ENCODE peak calls at places on chromosomes 3 and 15, in six cellular contexts. Q, L, Z, N, E and X are unnamed samples.

GRCh38 chr3:32276279-32276841 is 37.9 kb downstream of the CMTM8 start:
- DNase-seq in L (no peak), E (peak; percentile 67), N (no peak), Q (no peak), Z (no peak), X (no peak)

GRCh38 chr3:105187340-105187739 is 179.4 kb upstream of the ALCAM start:
- DNase-seq in E (no peak), N (no peak), L (no peak), Z (no peak), Q (no peak), X (no peak)

GRCh38 chr3:42526616-42527367 is 24.3 kb downstream of the VIPR1 start:
- DNase-seq in N (no peak), Q (peak; percentile 56), E (no peak), L (no peak), Z (peak; percentile 50), X (no peak)

GRCh38 chr3:18902081-18902793 is 246.1 kb upstream of the KCNH8 start:
- DNase-seq in N (no peak), L (no peak), E (no peak), Q (no peak), Z (no peak), X (no peak)

GRCh38 chr3:174710622-174711021 is 148.5 kb upstream of the NAALADL2 start:
- DNase-seq in N (no peak), E (no peak), Q (no peak), Z (no peak), L (no peak), X (no peak)

GRCh38 chr3:134345202-134345601 is 29.0 kb downstream of the AMOTL2 start:
- DNase-seq in N (no peak), L (no peak), Q (no peak), Z (no peak), E (no peak), X (no peak)

GRCh38 chr3:158768881-158769518 is 32.9 kb upstream of the MFSD1 start:
- DNase-seq in E (peak; percentile 90), Z (no peak), L (no peak), Q (no peak), N (no peak), X (no peak)

GRCh38 chr15:90482124-90483011 is 47.4 kb upstream of the CRTC3 start:
- DNase-seq in N (no peak), Z (no peak), E (peak; percentile 80), Q (peak; percentile 48), L (no peak), X (no peak)

GRCh38 chr3:174377684-174378083 is 481.4 kb upstream of the NAALADL2 start:
- DNase-seq in L (no peak), N (no peak), E (no peak), Q (no peak), Z (no peak), X (no peak)

GRCh38 chr15:40276927-40277326 is 5.9 kb downstream of the ANKRD63 start:
- DNase-seq in E (peak; percentile 56), L (no peak), N (no peak), Z (no peak), Q (no peak), X (no peak)

GRCh38 chr15:40697916-40698315 is 2.9 kb downstream of the RAD51 start:
- DNase-seq in E (no peak), Z (no peak), Q (no peak), N (no peak), L (no peak), X (no peak)

GRCh38 chr3:22887664-22888291 is 315.3 kb upstream of the UBE2E2 start:
- DNase-seq in Q (no peak), N (no peak), L (no peak), Z (no peak), E (no peak), X (no peak)

GRCh38 chr15:95551580-95551979 is 778.9 kb upstream of the NR2F2 start:
- DNase-seq in Z (no peak), L (no peak), E (no peak), Q (no peak), N (no peak), X (no peak)

GRCh38 chr15:69713726-69714559 is 261.3 kb downstream of the RPLP1 start:
- DNase-seq in Z (peak; percentile 51), Q (no peak), N (peak; percentile 88), L (no peak), E (no peak), X (peak; percentile 41)
- TF ChIP-seq POLR2AphosphoS5 in Z (peak; percentile 39), Q (no peak), N (no peak), L (no peak), E (no peak), X (peak; percentile 64)

GRCh38 chr3:33717616-33717865 is 513 bp downstream of the CLASP2 start:
- DNase-seq in L (no peak), Z (peak; percentile 49), E (no peak), Q (peak; percentile 82), N (no peak), X (no peak)

GRCh38 chr3:33722186-33722585 is 4.1 kb upstream of the CLASP2 start:
- DNase-seq in Q (no peak), L (no peak), N (no peak), Z (no peak), E (no peak), X (no peak)

GRCh38 chr3:33718595-33718907 is 497 bp upstream of the CLASP2 start:
- DNase-seq in Q (no peak), Z (no peak), L (no peak), E (no peak), N (no peak), X (no peak)

GRCh38 chr3:33716227-33716626 is 1.8 kb downstream of the CLASP2 start:
- DNase-seq in Z (no peak), E (no peak), Q (peak; percentile 30), L (no peak), N (no peak), X (no peak)

GRCh38 chr3:33717866-33718594 is at the start of gene CLASP2:
- DNase-seq in N (peak; percentile 42), Z (peak; percentile 72), Q (peak; percentile 94), L (peak; percentile 76), E (peak; percentile 76), X (peak; percentile 76)
- TF ChIP-seq POLR2A in N (peak; percentile 89), Z (peak; percentile 77), Q (peak; percentile 93), L (peak; percentile 84), E (peak; percentile 69), X (peak; percentile 81)

DNA sequence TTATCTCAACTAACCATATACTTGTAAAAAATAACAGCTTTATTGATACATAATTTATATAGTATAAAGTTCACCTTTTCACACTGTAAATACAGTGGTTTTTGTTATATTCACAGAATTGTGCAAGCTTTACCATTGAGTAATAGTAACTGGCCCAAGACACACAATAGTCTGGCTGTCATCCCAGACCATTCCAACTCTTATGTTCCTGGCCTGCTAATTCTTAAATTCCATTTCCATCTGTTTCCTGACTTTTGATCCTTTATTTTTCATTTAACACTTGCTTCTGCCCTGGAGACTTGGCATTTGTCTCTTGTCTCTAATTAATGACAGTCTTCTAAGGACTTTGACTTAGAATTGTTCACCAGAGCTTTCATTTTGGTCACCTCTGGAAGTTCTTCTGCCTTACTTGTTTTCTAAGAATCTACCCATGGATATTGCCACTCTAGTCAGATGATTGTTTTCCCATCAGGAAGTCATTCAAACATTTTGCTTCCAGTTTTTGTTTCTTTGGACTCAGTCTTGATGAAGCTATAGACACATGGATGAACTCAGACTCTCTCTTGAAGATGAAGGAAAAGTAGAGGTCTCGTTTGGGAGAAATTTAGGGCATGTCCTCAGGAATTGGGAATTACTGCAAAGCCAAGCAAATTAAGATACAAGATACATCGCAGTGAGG is 27.2 kb upstream of the PLSCR4 start:
- DNase-seq in N (no peak), E (peak; percentile 4), Q (no peak), Z (no peak), L (no peak), X (no peak)
- TF ChIP-seq TAF1 in N (no peak), E (no peak), Q (no peak), Z (no peak), L (no peak), X (no peak)

GRCh38 chr3:197590313-197590962 is 34.7 kb upstream of the BDH1 start:
- DNase-seq in Z (no peak), Q (no peak), E (peak; percentile 97), N (no peak), L (no peak), X (no peak)
- TF ChIP-seq POLR2AphosphoS5 in Z (no peak), Q (no peak), E (peak; percentile 72), N (no peak), L (no peak), X (no peak)

GRCh38 chr3:10011644-10012043 is 14.6 kb upstream of the FANCD2 start:
- DNase-seq in N (no peak), Z (no peak), L (no peak), Q (no peak), E (no peak), X (no peak)

GRCh38 chr3:10017636-10018292 is 8.5 kb upstream of the FANCD2 start:
- DNase-seq in E (no peak), Q (no peak), N (no peak), L (no peak), Z (no peak), X (no peak)

GRCh38 chr3:10019326-10019725 is 6.9 kb upstream of the FANCD2 start:
- DNase-seq in L (no peak), E (no peak), N (no peak), Z (no peak), Q (no peak), X (no peak)

GRCh38 chr3:10012106-10012505 is 14.1 kb upstream of the FANCD2 start:
- DNase-seq in Q (no peak), L (no peak), E (no peak), Z (no peak), N (no peak), X (no peak)

DNA sequence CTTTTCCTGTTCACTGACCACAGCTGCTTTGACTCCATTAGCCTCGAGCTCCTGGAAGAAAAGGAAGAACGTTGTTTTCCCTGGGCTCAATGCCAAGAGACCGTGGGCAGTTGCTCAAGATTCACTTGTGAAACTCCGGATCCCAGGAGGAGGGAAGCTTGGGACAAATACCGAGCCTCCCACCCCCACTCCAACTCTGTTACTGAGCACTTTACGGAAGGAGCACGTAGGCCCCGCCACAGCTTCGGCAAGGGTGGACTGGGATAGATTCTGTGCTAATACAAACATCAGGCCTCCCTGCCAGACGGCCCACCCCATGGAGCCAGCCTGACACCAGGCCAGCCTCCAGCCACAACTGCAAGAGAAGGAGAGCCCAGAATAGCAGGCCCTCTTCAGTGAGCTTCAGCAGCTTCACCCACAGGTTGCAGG is 10.7 kb upstream of the FANCD2 start:
- DNase-seq in L (no peak), Z (no peak), N (no peak), Q (no peak), E (no peak), X (no peak)
- TF ChIP-seq POLR2A in L (no peak), Z (no peak), N (no peak), Q (no peak), E (no peak), X (no peak)

GRCh38 chr3:117602054-117602644 is 892.6 kb downstream of the TUSC7 start:
- DNase-seq in Z (no peak), E (no peak), L (no peak), N (no peak), Q (no peak), X (no peak)

GRCh38 chr3:117606860-117607259 is 897.3 kb downstream of the TUSC7 start:
- DNase-seq in N (no peak), Q (no peak), L (no peak), E (no peak), Z (no peak), X (no peak)

GRCh38 chr3:117600666-117601065 is 891.1 kb downstream of the TUSC7 start:
- DNase-seq in Q (no peak), N (no peak), E (no peak), L (no peak), Z (no peak), X (no peak)

GRCh38 chr3:117600112-117600511 is 890.5 kb downstream of the TUSC7 start:
- DNase-seq in Q (no peak), Z (no peak), N (no peak), L (no peak), E (no peak), X (no peak)

GRCh38 chr3:117603097-117603496 is 893.5 kb downstream of the TUSC7 start:
- DNase-seq in E (no peak), Z (no peak), L (no peak), N (no peak), Q (no peak), X (no peak)
- TF ChIP-seq TAF1 in E (no peak), Z (no peak), L (no peak), N (no peak), Q (no peak), X (no peak)